ENCODE peak calls at places on chromosomes 2 and 18, in four cellular contexts. H is heart left ventricle, N is fibroblast of pulmonary artery, R is lower lobe of right lung. M is an unnamed sample.

GRCh38 chr2:103773884-103774283 is 1012.1 kb downstream of the TMEM182 start:
- DNase-seq in H (no peak), N (no peak), R (no peak), M (no peak)

GRCh38 chr2:199738723-199739412 is 112.1 kb downstream of the FTCDNL1 start:
- DNase-seq in H (no peak), N (peak), R (no peak), M (peak)

GRCh38 chr2:225207026-225207425 is 164.8 kb upstream of the DOCK10 start:
- DNase-seq in H (no peak), N (no peak), R (no peak), M (no peak)

GRCh38 chr2:84362541-84362940 is 96.5 kb downstream of the SUCLG1 start:
- DNase-seq in H (no peak), N (no peak), R (no peak), M (no peak)

GRCh38 chr18:49237031-49237430 is 223.4 kb downstream of the DYM start:
- DNase-seq in H (no peak), N (no peak), R (no peak), M (no peak)

GRCh38 chr2:1651131-1652066 is 92.9 kb downstream of the PXDN start:
- DNase-seq in H (no peak), N (peak), R (no peak), M (no peak)

GRCh38 chr2:189347540-189347939 is 93.7 kb upstream of the WDR75 start:
- DNase-seq in H (no peak), N (peak), R (no peak), M (peak)

GRCh38 chr2:197571622-197572271 is 55.9 kb downstream of the MOB4 start:
- DNase-seq in H (no peak), N (peak), R (no peak), M (peak)

GRCh38 chr2:153823880-153824279 is 47.8 kb upstream of the GALNT13 start:
- DNase-seq in H (no peak), N (no peak), R (no peak), M (no peak)

GRCh38 chr2:153818242-153818641 is 53.5 kb upstream of the GALNT13 start:
- DNase-seq in H (peak), N (no peak), R (no peak), M (no peak)

GRCh38 chr2:153819056-153819455 is 52.7 kb upstream of the GALNT13 start:
- DNase-seq in H (no peak), N (no peak), R (no peak), M (no peak)

GRCh38 chr2:153819501-153819900 is 52.2 kb upstream of the GALNT13 start:
- DNase-seq in H (no peak), N (no peak), R (no peak), M (no peak)
- TF ChIP-seq CTCF in H (no peak), N (no peak), R (no peak), M (no peak)

GRCh38 chr2:73780242-73780582 is 309 bp upstream of the DUSP11 start:
- DNase-seq in H (no peak), N (no peak), R (no peak), M (no peak)
- TF ChIP-seq CTCF in H (peak), N (no peak), R (no peak), M (peak)

GRCh38 chr2:175167792-175168563 is at the start of gene ATF2:
- DNase-seq in H (peak), N (peak), R (peak), M (peak)
- TF ChIP-seq CTCF in H (no peak), N (no peak), R (no peak), M (peak)

GRCh38 chr18:8898990-8899389 is 193.6 kb downstream of the MTCL1 start:
- DNase-seq in H (no peak), N (no peak), R (no peak), M (no peak)
- TF ChIP-seq CTCF in H (no peak), N (no peak), R (no peak), M (no peak)

DNA sequence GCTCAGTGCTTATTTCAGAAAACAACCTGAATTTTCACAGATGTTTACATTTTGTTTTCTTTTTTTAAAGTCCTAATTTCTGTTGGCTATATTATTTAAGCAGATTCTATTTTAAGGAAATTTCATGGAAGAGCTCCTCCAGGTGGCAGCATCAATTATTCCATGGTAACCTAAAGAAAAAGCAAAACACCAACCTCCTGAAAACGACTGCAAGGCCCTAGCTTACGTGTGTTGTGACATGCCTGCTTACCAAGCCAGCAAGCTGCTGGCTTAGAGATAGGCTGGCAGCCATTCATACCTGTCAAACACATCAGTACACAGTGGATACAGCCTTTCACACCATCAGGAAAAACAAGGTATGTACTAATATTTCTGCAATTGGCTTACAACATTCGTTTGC is 64.9 kb downstream of the LPIN2 start:
- DNase-seq in H (no peak), N (peak), R (no peak), M (peak)
- TF ChIP-seq CTCF in H (peak), N (peak), R (peak), M (peak)